ENCODE peak calls at places on chromosomes 12 and 14, in five cellular contexts. One of them, this sample, is unnamed.

GRCh38 chr14:103361868-103362267 is 23.3 kb upstream of the MARK3 start:
- DNase-seq in Kasumi-1: no peak
- DNase-seq in choroid plexus epithelial cell: peak
- DNase-seq in foreskin fibroblast: peak
- DNase-seq in ovary: no peak
- DNase-seq in this sample: peak

GRCh38 chr14:69695664-69696527 is 71.0 kb upstream of the SRSF5 start:
- DNase-seq in Kasumi-1: peak
- DNase-seq in ovary: peak
- DNase-seq in choroid plexus epithelial cell: peak
- DNase-seq in foreskin fibroblast: peak
- DNase-seq in this sample: peak

GRCh38 chr14:90489916-90490726 is 93.3 kb downstream of the CALM1 start:
- DNase-seq in Kasumi-1: no peak
- DNase-seq in choroid plexus epithelial cell: peak
- DNase-seq in foreskin fibroblast: no peak
- DNase-seq in ovary: no peak
- DNase-seq in this sample: no peak

GRCh38 chr14:59455411-59455810 is 9.8 kb downstream of the GPR135 start:
- DNase-seq in foreskin fibroblast: peak
- DNase-seq in Kasumi-1: no peak
- DNase-seq in ovary: no peak
- DNase-seq in choroid plexus epithelial cell: no peak
- DNase-seq in this sample: no peak

GRCh38 chr12:116604151-116604550 is 45.0 kb downstream of the MAP1LC3B2 start:
- DNase-seq in choroid plexus epithelial cell: no peak
- DNase-seq in foreskin fibroblast: no peak
- DNase-seq in Kasumi-1: no peak
- DNase-seq in ovary: peak
- DNase-seq in this sample: peak

GRCh38 chr12:80195143-80195726 is 95.9 kb downstream of the OTOGL start:
- DNase-seq in choroid plexus epithelial cell: peak
- DNase-seq in ovary: no peak
- DNase-seq in foreskin fibroblast: peak
- DNase-seq in Kasumi-1: peak
- DNase-seq in this sample: peak

GRCh38 chr12:117805865-117806264 is 162.9 kb downstream of the KSR2 start:
- DNase-seq in choroid plexus epithelial cell: no peak
- DNase-seq in foreskin fibroblast: no peak
- DNase-seq in ovary: no peak
- DNase-seq in Kasumi-1: no peak
- DNase-seq in this sample: no peak

GRCh38 chr14:50619569-50620141 is 48.5 kb downstream of the SAV1 start:
- DNase-seq in ovary: no peak
- DNase-seq in Kasumi-1: peak
- DNase-seq in foreskin fibroblast: peak
- DNase-seq in choroid plexus epithelial cell: peak
- DNase-seq in this sample: peak

GRCh38 chr12:32217354-32218310 is 111.0 kb downstream of the BICD1 start:
- DNase-seq in choroid plexus epithelial cell: peak
- DNase-seq in ovary: no peak
- DNase-seq in Kasumi-1: peak
- DNase-seq in foreskin fibroblast: peak
- DNase-seq in this sample: peak